ENCODE peak calls at places on chromosome 5, in ten cellular contexts. Q, Z, T, Y, P, G, C, K, W and A are unnamed samples.

GRCh38 chr5:127997131-127997775 is 86.3 kb upstream of the SLC12A2 start:
- DNase-seq in G (no peak), T (peak; percentile 64), K (no peak), Y (no peak), Q (no peak), C (no peak), W (no peak), Z (no peak), P (no peak), A (no peak)

GRCh38 chr5:142670811-142671210 is 15.1 kb downstream of the FGF1 start:
- DNase-seq in Y (no peak), C (no peak), Z (peak; percentile 53), W (no peak), G (no peak), P (no peak), T (no peak), Q (no peak), K (peak; percentile 85), A (no peak)

GRCh38 chr5:90585337-90585986 is 26.9 kb downstream of the ADGRV1 start:
- DNase-seq in W (no peak), Y (no peak), T (no peak), Q (no peak), C (no peak), G (no peak), Z (no peak), P (no peak), K (no peak), A (no peak)

GRCh38 chr5:7805379-7805778 is 45.6 kb downstream of the CFAP90 start:
- DNase-seq in Y (no peak), W (no peak), T (no peak), P (no peak), G (no peak), Z (peak; percentile 2), Q (no peak), K (no peak), C (no peak), A (no peak)

GRCh38 chr5:113748403-113748802 is 234.9 kb downstream of the YTHDC2 start:
- DNase-seq in G (no peak), T (no peak), Z (no peak), C (no peak), P (no peak), Y (no peak), W (no peak), K (no peak), Q (no peak), A (no peak)

GRCh38 chr5:62100201-62100600 is 205.8 kb upstream of the KIF2A start:
- DNase-seq in Y (no peak), K (no peak), G (no peak), Q (no peak), Z (no peak), T (no peak), C (no peak), P (no peak), W (no peak), A (no peak)

GRCh38 chr5:137498736-137499505 is at the start of gene SPOCK1:
- DNase-seq in G (peak; percentile 72), Y (peak; percentile 76), C (no peak), K (peak; percentile 61), Q (peak; percentile 34), Z (peak; percentile 63), W (peak; percentile 63), T (peak; percentile 44), P (peak; percentile 1), A (no peak)

GRCh38 chr5:168985454-168985853 is 315.5 kb downstream of the SLIT3 start:
- DNase-seq in Z (no peak), C (no peak), T (no peak), Y (no peak), W (no peak), K (no peak), P (no peak), Q (no peak), G (no peak), A (no peak)

GRCh38 chr5:57199866-57200265 is 26.0 kb downstream of the GPBP1 start:
- DNase-seq in C (no peak), W (no peak), T (peak; percentile 53), Y (peak; percentile 40), G (no peak), P (no peak), Z (no peak), Q (no peak), K (no peak), A (no peak)

GRCh38 chr5:175847503-175847902 is 23.9 kb upstream of the CPLX2 start:
- DNase-seq in T (no peak), W (no peak), Y (no peak), P (no peak), Z (peak; percentile 19), C (no peak), K (peak; percentile 2), Q (no peak), G (no peak), A (no peak)

GRCh38 chr5:149172261-149172660 is 31.0 kb downstream of the ABLIM3 start:
- DNase-seq in Y (no peak), P (no peak), Q (no peak), Z (peak; percentile 92), K (peak; percentile 77), T (no peak), W (no peak), G (no peak), C (no peak), A (no peak)

GRCh38 chr5:157390179-157390923 is 69.7 kb upstream of the NIPAL4 start:
- DNase-seq in P (no peak), W (no peak), Q (peak; percentile 39), Z (peak; percentile 94), K (peak; percentile 61), G (no peak), T (peak; percentile 43), C (no peak), Y (no peak), A (no peak)

GRCh38 chr5:61333351-61334223 is 1.5 kb downstream of the ZSWIM6 start:
- DNase-seq in P (no peak), C (no peak), K (no peak), Q (peak; percentile 6), Y (peak; percentile 65), Z (no peak), T (peak; percentile 45), G (peak; percentile 47), W (no peak), A (no peak)

GRCh38 chr5:160030631-160031377 is 21.9 kb downstream of the TTC1 start:
- DNase-seq in P (no peak), T (no peak), Q (no peak), Y (no peak), C (no peak), K (peak; percentile 18), W (no peak), G (no peak), Z (peak; percentile 10), A (no peak)

GRCh38 chr5:56335212-56335611 is 102.1 kb upstream of the ANKRD55 start:
- DNase-seq in Z (no peak), Q (no peak), K (no peak), G (no peak), T (no peak), P (no peak), C (no peak), Y (no peak), W (no peak), A (no peak)

GRCh38 chr5:103075442-103075841 is 44.5 kb downstream of the GIN1 start:
- DNase-seq in P (no peak), Y (no peak), C (no peak), T (no peak), Z (no peak), W (no peak), Q (no peak), G (no peak), K (no peak), A (no peak)
- H3K9me3 ChIP-seq in P (no peaks in the 10 kb centered on the region), Y (peaks cover 65% of the 10 kb centered on the region), C (peaks cover 60% of the 10 kb centered on the region), T (peaks cover 6% of the 10 kb centered on the region), Z (peaks cover 17% of the 10 kb centered on the region), W (peaks cover 41% of the 10 kb centered on the region), Q (peaks cover 7% of the 10 kb centered on the region), G (peaks cover 74% of the 10 kb centered on the region), K (no peaks in the 10 kb centered on the region), A (peaks cover 9% of the 10 kb centered on the region)

DNA sequence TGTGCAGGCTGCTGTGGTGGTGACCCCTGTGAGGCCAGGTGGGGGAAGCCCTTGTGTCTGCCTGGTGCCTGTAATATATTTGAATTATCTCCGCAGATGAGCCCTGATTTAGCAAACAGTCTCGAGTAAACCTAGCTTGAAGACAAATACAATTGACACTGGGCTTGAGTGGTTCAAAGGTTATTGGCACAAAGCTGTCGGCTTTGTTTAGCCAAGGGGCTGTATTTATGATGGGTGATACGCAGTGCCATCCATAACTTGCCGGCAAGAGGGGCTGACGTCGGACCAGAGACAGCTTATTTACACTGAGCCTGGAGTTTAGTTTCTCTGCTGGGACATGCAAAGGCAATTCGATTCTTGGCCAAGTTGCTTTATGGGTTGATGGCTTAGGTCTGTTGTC is 20.0 kb upstream of the PITX1 start:
- DNase-seq in Y (no peak), W (no peak), C (no peak), K (no peak), Z (no peak), P (peak; percentile 66), G (no peak), T (no peak), Q (no peak), A (no peak)
- H3K4me3 ChIP-seq in Y (no peak overlapping the region), W (no peak overlapping the region), C (no peak overlapping the region), K (no peak overlapping the region), Z (no peak overlapping the region), P (peak overlapping the region; percentile 61), G (no peak overlapping the region), T (no peak overlapping the region), Q (no peak overlapping the region), A (no peak overlapping the region)

GRCh38 chr5:1432296-1432695 is 12.9 kb downstream of the SLC6A3 start:
- DNase-seq in P (no peak), W (peak; percentile 37), Q (no peak), C (no peak), Z (no peak), G (no peak), Y (no peak), T (no peak), K (no peak), A (no peak)

GRCh38 chr5:1430121-1430795 is 15.0 kb downstream of the SLC6A3 start:
- DNase-seq in G (no peak), K (no peak), W (peak; percentile 49), T (no peak), P (no peak), Z (no peak), Y (no peak), C (no peak), Q (no peak), A (no peak)

GRCh38 chr5:1431896-1432295 is 13.3 kb downstream of the SLC6A3 start:
- DNase-seq in T (no peak), G (no peak), W (peak; percentile 22), C (no peak), Y (no peak), P (no peak), K (no peak), Z (no peak), Q (no peak), A (no peak)

GRCh38 chr5:1429501-1429900 is 15.7 kb downstream of the SLC6A3 start:
- DNase-seq in Z (no peak), Y (no peak), Q (no peak), K (no peak), P (no peak), C (no peak), W (peak; percentile 52), T (no peak), G (no peak), A (no peak)

GRCh38 chr5:1431021-1431811 is 14.0 kb downstream of the SLC6A3 start:
- DNase-seq in T (no peak), Q (no peak), G (no peak), K (no peak), P (no peak), Y (no peak), W (peak; percentile 51), C (no peak), Z (no peak), A (no peak)
- H3K9me3 ChIP-seq in T (no peaks in the 10 kb centered on the region), Q (peaks cover 11% of the 10 kb centered on the region), G (peaks cover 43% of the 10 kb centered on the region), K (no peaks in the 10 kb centered on the region), P (peaks cover 21% of the 10 kb centered on the region), Y (peaks cover 23% of the 10 kb centered on the region), W (peaks cover 34% of the 10 kb centered on the region), C (peaks cover 41% of the 10 kb centered on the region), Z (peaks cover 33% of the 10 kb centered on the region), A (peaks cover 19% of the 10 kb centered on the region)

GRCh38 chr5:181170996-181171395 is 23.6 kb downstream of the OR2V2 start:
- DNase-seq in Q (no peak), W (no peak), Y (no peak), Z (peak; percentile 37), P (no peak), C (no peak), T (no peak), G (no peak), K (no peak), A (no peak)
- H3K4me3 ChIP-seq in Q (no peak overlapping the region), W (no peak overlapping the region), Y (no peak overlapping the region), Z (no peak overlapping the region), P (peak overlapping the region; percentile 74), C (no peak overlapping the region), T (no peak overlapping the region), G (no peak overlapping the region), K (no peak overlapping the region), A (no peak overlapping the region)